ENCODE peak calls at places on chromosome 3, in five cellular contexts. P is fibroblast of lung, I is left lung, E is tibial nerve, B is ovary. G is an unnamed sample.

GRCh38 chr3:173396191-173397041 is 1.1 kb upstream of the NLGN1 start:
- DNase-seq in P (peak; percentile 15), I (no peak), E (no peak), B (no peak), G (no peak)

GRCh38 chr3:157077565-157077991 is 82.4 kb downstream of the CCNL1 start:
- DNase-seq in P (no peak), I (no peak), E (no peak), B (no peak), G (no peak)

GRCh38 chr3:71662056-71662455 is 63.1 kb downstream of the EIF4E3 start:
- DNase-seq in P (no peak), I (no peak), E (no peak), B (no peak), G (no peak)

GRCh38 chr3:46297658-46298423 is 55.6 kb downstream of the CCR3 start:
- DNase-seq in P (no peak), I (no peak), E (no peak), B (no peak), G (no peak)

GRCh38 chr3:4740397-4741105 is 238.7 kb upstream of the BHLHE40 start:
- DNase-seq in P (peak; percentile 27), I (no peak), E (no peak), B (no peak), G (no peak)

GRCh38 chr3:172607305-172608121 is 84.3 kb upstream of the TNFSF10 start:
- DNase-seq in P (peak; percentile 78), I (no peak), E (no peak), B (no peak), G (peak; percentile 80)

GRCh38 chr3:120072867-120073525 is 21.3 kb downstream of the GSK3B start:
- DNase-seq in P (no peak), I (no peak), E (no peak), B (no peak), G (no peak)

GRCh38 chr3:171064461-171064860 is 37.9 kb upstream of the SLC2A2 start:
- DNase-seq in P (no peak), I (no peak), E (no peak), B (no peak), G (no peak)

GRCh38 chr3:190265126-190265525 is 57.1 kb downstream of the CLDN1 start:
- DNase-seq in P (no peak), I (no peak), E (no peak), B (no peak), G (no peak)

GRCh38 chr3:101229681-101230080 is 90.7 kb downstream of the IMPG2 start:
- DNase-seq in P (peak; percentile 15), I (no peak), E (no peak), B (no peak), G (peak; percentile 4)

GRCh38 chr3:10459954-10460754 is 45.2 kb downstream of the ATP2B2 start:
- DNase-seq in P (peak; percentile 68), I (no peak), E (no peak), B (no peak), G (peak; percentile 75)

GRCh38 chr3:141083831-141084624 is 32.9 kb downstream of the SPSB4 start:
- DNase-seq in P (peak; percentile 7), I (no peak), E (no peak), B (no peak), G (no peak)

GRCh38 chr3:193938613-193939012 is 197.3 kb upstream of the HES1 start:
- DNase-seq in P (no peak), I (no peak), E (no peak), B (no peak), G (no peak)

GRCh38 chr3:171225698-171226097 is 199.2 kb upstream of the SLC2A2 start:
- DNase-seq in P (peak; percentile 66), I (no peak), E (no peak), B (no peak), G (no peak)

GRCh38 chr3:15654096-15654495 is 52.6 kb downstream of the BTD start:
- DNase-seq in P (no peak), I (no peak), E (no peak), B (no peak), G (no peak)

GRCh38 chr3:148992027-148992634 is 791 bp downstream of the GYG1 start:
- DNase-seq in P (peak; percentile 34), I (no peak), E (no peak), B (peak; percentile 49), G (peak; percentile 29)

GRCh38 chr3:195068481-195069080 is 202.4 kb downstream of the XXYLT1 start:
- DNase-seq in P (no peak), I (no peak), E (peak; percentile 3), B (no peak), G (no peak)

GRCh38 chr3:65330072-65330471 is 642.3 kb upstream of the ADAMTS9 start:
- DNase-seq in P (peak; percentile 62), I (no peak), E (no peak), B (no peak), G (no peak)

GRCh38 chr3:178500631-178501030 is 35.6 kb upstream of the KCNMB2 start:
- DNase-seq in P (no peak), I (no peak), E (no peak), B (no peak), G (no peak)

GRCh38 chr3:56790016-56790950 is 11.5 kb downstream of the ARHGEF3 start:
- DNase-seq in P (no peak), I (no peak), E (no peak), B (no peak), G (no peak)

GRCh38 chr3:132034097-132034485 is 723 bp downstream of the CPNE4 start:
- DNase-seq in P (no peak), I (no peak), E (no peak), B (no peak), G (no peak)

GRCh38 chr3:131849640-131850039 is 185.2 kb downstream of the CPNE4 start:
- DNase-seq in P (no peak), I (no peak), E (no peak), B (no peak), G (no peak)

GRCh38 chr3:46359748-46360509 is 6.0 kb downstream of the CCR2 start:
- DNase-seq in P (peak; percentile 28), I (no peak), E (no peak), B (no peak), G (no peak)

GRCh38 chr3:195906865-195907729 is 1.3 kb downstream of the TNK2 start:
- DNase-seq in P (no peak), I (peak; percentile 89), E (no peak), B (no peak), G (no peak)

GRCh38 chr3:25663324-25664065 is 1.2 kb downstream of the TOP2B start:
- DNase-seq in P (peak; percentile 43), I (no peak), E (no peak), B (no peak), G (no peak)

GRCh38 chr3:188205992-188206416 is 52.0 kb downstream of the LPP start:
- DNase-seq in P (no peak), I (no peak), E (no peak), B (no peak), G (no peak)
- TF ChIP-seq CTCF in P (no peak), I (no peak), E (no peak), B (no peak), G (peak; percentile 55)

GRCh38 chr3:127041933-127042332 is 59.0 kb downstream of the PLXNA1 start:
- DNase-seq in P (no peak), I (peak; percentile 50), E (no peak), B (no peak), G (no peak)
- H3K4me3 ChIP-seq in P (no peak overlapping the region), I (no peak overlapping the region), E (no peak overlapping the region), B (no peak overlapping the region), G (no peak overlapping the region)

GRCh38 chr3:50161320-50161719 is 6.2 kb downstream of the SEMA3F start:
- DNase-seq in P (no peak), I (no peak), E (no peak), B (no peak), G (no peak)
- H3K27ac ChIP-seq in P (no peak overlapping the region), I (peak overlapping the region; percentile 57), E (peak overlapping the region; percentile 77), B (no peak overlapping the region), G (no peak overlapping the region)

GRCh38 chr3:63908081-63908736 is 4.0 kb downstream of the SCAANT1 start:
- DNase-seq in P (peak; percentile 58), I (no peak), E (no peak), B (no peak), G (no peak)
- TF ChIP-seq CTCF in P (peak; percentile 22), I (no peak), E (no peak), B (peak; percentile 20), G (peak; percentile 50)

DNA sequence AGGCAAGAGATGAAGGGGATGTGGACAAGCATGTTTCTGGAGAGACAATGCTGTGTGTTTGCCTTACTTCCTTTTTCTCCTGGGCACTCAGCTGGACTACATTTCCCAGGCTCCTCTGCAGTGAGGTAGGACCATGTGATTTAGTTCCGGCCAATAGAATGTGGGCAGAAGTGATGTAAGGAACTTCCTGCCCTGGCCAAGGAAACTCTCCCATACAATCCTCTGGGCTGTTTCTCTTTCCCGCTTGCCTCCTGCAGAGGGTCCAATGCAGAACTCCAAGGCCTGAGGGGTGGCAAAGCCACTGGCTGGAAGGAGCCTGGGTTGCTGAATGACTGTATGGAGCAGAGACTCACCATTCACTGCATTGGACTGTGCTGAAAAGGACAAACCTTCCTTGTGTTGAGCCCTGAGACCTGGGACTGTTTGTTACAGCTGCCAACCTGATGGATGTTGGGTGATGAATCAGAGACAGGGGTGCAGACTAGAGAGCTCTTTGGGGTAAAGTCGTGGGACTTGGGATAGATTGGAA is 82.7 kb upstream of the SLC6A6 start:
- DNase-seq in P (peak; percentile 55), I (no peak), E (no peak), B (no peak), G (peak; percentile 76)
- H3K4me3 ChIP-seq in P (no peak overlapping the region), I (no peak overlapping the region), E (no peak overlapping the region), B (no peak overlapping the region), G (peak overlapping the region; percentile 17)

DNA sequence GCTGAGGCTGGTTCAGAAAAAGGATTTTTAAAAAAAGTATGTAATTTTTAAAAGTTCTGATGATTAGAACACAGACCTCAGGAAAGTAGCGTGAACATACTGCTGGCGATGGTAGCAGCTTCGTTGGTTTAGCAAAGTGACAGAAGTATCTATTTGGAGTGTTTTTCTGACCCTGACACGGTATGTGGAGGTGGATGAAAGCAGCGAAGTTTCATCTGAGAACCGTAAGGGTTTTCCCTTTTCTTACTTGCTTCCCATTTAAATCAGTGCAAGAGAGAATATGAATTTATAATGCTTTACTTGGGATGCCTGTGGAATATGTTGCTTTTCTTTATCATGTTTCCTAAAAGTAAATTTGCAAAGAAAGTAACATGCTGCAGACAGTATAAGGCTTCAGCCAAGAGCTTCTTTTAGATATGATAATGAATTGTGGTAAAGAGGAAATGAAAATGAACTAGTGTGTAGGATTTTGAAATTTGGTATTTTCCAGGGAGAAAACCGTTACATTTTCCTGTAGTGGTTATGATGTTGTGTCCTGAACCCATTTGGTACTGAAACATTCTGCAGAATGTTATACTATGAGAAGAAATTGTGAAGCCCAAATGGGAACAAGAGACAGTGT is 3.9 kb downstream of the CHST2 start:
- DNase-seq in P (no peak), I (no peak), E (no peak), B (no peak), G (no peak)
- H3K27ac ChIP-seq in P (no peak overlapping the region), I (peak overlapping the region; percentile 16), E (no peak overlapping the region), B (no peak overlapping the region), G (no peak overlapping the region)

GRCh38 chr3:184227481-184227935 is 1.9 kb upstream of the VWA5B2 start:
- DNase-seq in P (peak; percentile 17), I (peak; percentile 75), E (no peak), B (no peak), G (no peak)
- TF ChIP-seq CTCF in P (peak; percentile 74), I (peak; percentile 89), E (no peak), B (no peak), G (peak; percentile 95)

DNA sequence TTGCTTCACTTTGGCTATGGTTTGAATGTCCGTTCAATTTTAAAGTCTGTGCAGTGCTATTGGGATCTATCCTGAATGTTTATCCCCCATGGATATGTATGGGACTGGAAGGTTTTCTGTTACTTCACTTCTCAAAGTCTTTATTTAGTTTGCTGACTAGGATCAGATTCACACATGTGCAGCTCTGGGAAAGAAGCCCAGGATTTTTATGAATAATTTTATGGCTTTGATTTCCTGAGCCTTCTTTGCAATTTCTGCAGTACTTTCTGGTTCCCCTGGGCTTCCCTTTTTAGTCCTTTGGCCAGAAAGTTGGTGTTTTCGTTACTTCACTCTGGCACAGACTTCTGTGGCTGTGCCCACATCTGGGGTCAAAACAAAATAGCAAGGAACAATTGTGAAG is 721.0 kb downstream of the OTOL1 start:
- DNase-seq in P (peak; percentile 70), I (no peak), E (no peak), B (no peak), G (no peak)
- H3K4me3 ChIP-seq in P (no peak overlapping the region), I (no peak overlapping the region), E (no peak overlapping the region), B (no peak overlapping the region), G (no peak overlapping the region)